ENCODE peak calls at places on chromosomes 2 and 18, in five cellular contexts. V is mucosa of descending colon, N is right cardiac atrium, A is NCI-H1092 treated with DMSO at 0.1 percent for 48 hours, J is Calu3. O is an unnamed sample.
A peak's percentile ranks its signal among the peaks of the same experiment; 100 is the strongest.

GRCh38 chr2:127768775-127769479 is 42.0 kb downstream of the WDR33 start:
- DNase-seq in V (no peak), N (no peak), A (no peak), J (no peak), O (no peak)

GRCh38 chr2:29295843-29296242 is 180.6 kb downstream of the CLIP4 start:
- DNase-seq in V (no peak), N (no peak), A (peak; percentile 31), J (peak; percentile 21), O (no peak)

GRCh38 chr18:25103468-25104155 is 248.4 kb downstream of the ZNF521 start:
- DNase-seq in V (no peak), N (no peak), A (no peak), J (no peak), O (no peak)

GRCh38 chr18:23871410-23871809 is 143.1 kb upstream of the TTC39C start:
- DNase-seq in V (peak; percentile 63), N (no peak), A (peak; percentile 25), J (peak; percentile 52), O (peak; percentile 51)

GRCh38 chr2:158539176-158539895 is 82.6 kb downstream of the PKP4 start:
- DNase-seq in V (peak; percentile 77), N (no peak), A (peak; percentile 44), J (peak; percentile 60), O (no peak)

GRCh38 chr2:85811850-85812735 is 58.3 kb downstream of the ATOH8 start:
- DNase-seq in V (no peak), N (no peak), A (no peak), J (no peak), O (no peak)

GRCh38 chr18:41069166-41069565 is 885.9 kb upstream of the PIK3C3 start:
- DNase-seq in V (no peak), N (no peak), A (no peak), J (no peak), O (no peak)

GRCh38 chr2:181685150-181685688 is 4.9 kb upstream of the NEUROD1 start:
- DNase-seq in V (no peak), N (no peak), A (no peak), J (peak; percentile 12), O (no peak)

GRCh38 chr2:165164201-165164600 is 39.6 kb downstream of the SCN3A start:
- DNase-seq in V (no peak), N (no peak), A (no peak), J (no peak), O (no peak)

GRCh38 chr2:60498176-60499081 is 55.0 kb downstream of the BCL11A start:
- DNase-seq in V (no peak), N (no peak), A (no peak), J (no peak), O (no peak)

GRCh38 chr2:98376301-98376945 is 30.2 kb downstream of the CNGA3 start:
- DNase-seq in V (no peak), N (no peak), A (no peak), J (no peak), O (no peak)